ENCODE peak calls at places on chromosomes 13 and 19, in six cellular contexts. N is MM.1S, E is activated B cell treated with CpG ODN at 0.5 μM for 24 hours, C is heart left ventricle, A is fibroblast of mammary gland, R is mesothelial cell of epicardium. F is an unnamed sample.

GRCh38 chr19:37218592-37218935 is 550 bp downstream of the ZNF383 start:
- DNase-seq in N (no peak), A (peak), R (no peak), C (no peak), E (no peak), F (no peak)

GRCh38 chr13:42484396-42484795 is 89.6 kb upstream of the TNFSF11 start:
- DNase-seq in N (no peak), R (no peak), C (no peak), A (peak), E (no peak), F (no peak)

GRCh38 chr13:100630564-100630963 is 42.0 kb upstream of the GGACT start:
- DNase-seq in N (no peak), E (no peak), A (no peak), C (no peak), R (no peak), F (no peak)

GRCh38 chr19:12331211-12331941 is 2.1 kb downstream of the ZNF563 start:
- DNase-seq in N (no peak), R (no peak), C (peak), A (no peak), E (peak), F (no peak)

GRCh38 chr19:7863157-7863970 is 10.8 kb downstream of the PRR36 start:
- DNase-seq in C (no peak), A (no peak), R (no peak), E (no peak), N (no peak), F (no peak)

GRCh38 chr13:106407338-106407737 is 128.1 kb downstream of the EFNB2 start:
- DNase-seq in A (no peak), N (no peak), E (no peak), C (no peak), R (no peak), F (no peak)

GRCh38 chr13:44004881-44005280 is 125.2 kb downstream of the LACC1 start:
- DNase-seq in R (no peak), E (no peak), N (no peak), C (no peak), A (peak), F (no peak)

GRCh38 chr19:45070861-45071544 is 5.3 kb downstream of the ZNF296 start:
- DNase-seq in C (no peak), A (no peak), N (no peak), E (no peak), R (no peak), F (no peak)

GRCh38 chr13:98174321-98174720 is 2.7 kb downstream of the RNF113B start:
- DNase-seq in A (peak), N (no peak), E (no peak), C (no peak), R (no peak), F (no peak)

GRCh38 chr13:30581582-30581981 is 36.1 kb upstream of the USPL1 start:
- DNase-seq in C (no peak), E (no peak), N (peak), R (no peak), A (peak), F (no peak)

GRCh38 chr19:4687396-4687795 is 17.3 kb upstream of the MYDGF start:
- DNase-seq in E (no peak), A (no peak), R (no peak), C (no peak), N (no peak), F (no peak)

GRCh38 chr13:36190771-36191170 is 23.6 kb downstream of the SOHLH2 start:
- DNase-seq in A (peak), C (no peak), N (peak), R (no peak), E (no peak), F (no peak)

DNA sequence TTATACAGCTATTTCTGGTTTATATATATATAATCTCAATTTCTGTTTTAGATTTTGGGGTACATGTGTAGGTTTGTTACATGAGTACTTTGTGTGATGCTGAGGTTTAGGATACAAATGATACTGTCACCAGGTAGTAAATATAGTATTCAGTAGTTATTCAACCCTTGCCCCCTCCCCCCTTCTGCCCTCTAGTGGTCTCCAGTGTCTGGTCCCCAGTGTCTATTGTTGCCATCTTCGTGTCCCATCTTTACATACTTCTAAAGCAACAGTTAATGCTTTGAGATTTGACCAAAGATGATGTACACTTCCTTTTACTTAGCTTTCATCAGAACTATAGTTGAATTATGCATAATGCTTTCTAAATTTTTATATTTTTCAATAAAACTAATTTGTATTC is 1623.4 kb upstream of the PRR20A start:
- DNase-seq in C (no peak), N (peak), A (no peak), R (no peak), E (no peak), F (no peak)
- TF ChIP-seq CTCF in C (no peak), N (peak), A (peak), R (no peak), E (no peak), F (peak)

GRCh38 chr13:48542581-48543341 is 9.9 kb upstream of the RCBTB2 start:
- DNase-seq in E (no peak), R (no peak), A (peak), C (peak), N (no peak), F (no peak)
- TF ChIP-seq CTCF in E (no peak), R (no peak), A (no peak), C (no peak), N (no peak), F (no peak)

GRCh38 chr19:41591951-41592562 is 16.1 kb downstream of the CEACAM21 start:
- DNase-seq in A (no peak), R (no peak), E (no peak), C (no peak), N (no peak), F (no peak)

GRCh38 chr19:41599175-41599966 is 23.4 kb downstream of the CEACAM21 start:
- DNase-seq in N (no peak), R (no peak), C (peak), A (no peak), E (no peak), F (no peak)

GRCh38 chr19:41597600-41598041 is 21.7 kb downstream of the CEACAM21 start:
- DNase-seq in N (peak), E (peak), C (peak), A (peak), R (peak), F (peak)

GRCh38 chr19:41595890-41596280 is 19.9 kb downstream of the CEACAM21 start:
- DNase-seq in C (no peak), R (peak), N (no peak), E (no peak), A (no peak), F (no peak)

DNA sequence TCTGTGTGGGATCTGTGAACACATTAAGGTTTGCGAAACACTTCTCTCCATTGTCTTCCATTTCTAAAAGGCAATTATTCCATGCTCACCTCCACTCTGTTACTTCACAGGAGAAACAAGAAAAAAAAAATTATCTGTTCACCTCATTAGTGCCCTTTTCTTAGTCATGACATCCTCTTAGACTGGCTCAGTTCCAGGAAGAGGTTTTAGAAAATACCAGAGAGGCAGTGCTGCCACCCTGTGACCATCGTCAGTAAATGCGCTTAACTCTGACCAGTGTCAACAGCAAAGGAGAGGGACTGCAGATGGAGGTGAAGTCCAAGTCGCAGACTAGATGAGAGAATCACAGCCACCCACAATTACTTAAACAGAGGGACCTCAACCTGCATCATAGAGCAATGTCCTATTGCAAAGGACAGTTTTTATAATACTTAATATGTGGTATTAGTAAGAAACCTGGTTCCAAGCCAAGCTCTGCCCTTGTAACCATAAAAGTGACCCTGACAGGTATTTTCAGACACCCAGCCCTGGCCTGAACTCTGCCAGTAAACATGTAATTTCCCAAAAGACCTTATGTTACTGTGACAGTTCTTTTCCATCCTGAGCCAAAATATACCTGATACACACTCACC is 19.4 kb downstream of the CEACAM21 start:
- DNase-seq in E (peak), N (peak), R (peak), A (peak), C (peak), F (no peak)
- TF ChIP-seq CTCF in E (peak), N (peak), R (no peak), A (peak), C (peak), F (peak)

GRCh38 chr19:42178791-42179500 is 38.5 kb downstream of the DEDD2 start:
- DNase-seq in E (no peak), C (no peak), R (no peak), N (no peak), A (no peak), F (no peak)
- TF ChIP-seq CTCF in E (no peak), C (no peak), R (no peak), N (peak), A (peak), F (peak)

DNA sequence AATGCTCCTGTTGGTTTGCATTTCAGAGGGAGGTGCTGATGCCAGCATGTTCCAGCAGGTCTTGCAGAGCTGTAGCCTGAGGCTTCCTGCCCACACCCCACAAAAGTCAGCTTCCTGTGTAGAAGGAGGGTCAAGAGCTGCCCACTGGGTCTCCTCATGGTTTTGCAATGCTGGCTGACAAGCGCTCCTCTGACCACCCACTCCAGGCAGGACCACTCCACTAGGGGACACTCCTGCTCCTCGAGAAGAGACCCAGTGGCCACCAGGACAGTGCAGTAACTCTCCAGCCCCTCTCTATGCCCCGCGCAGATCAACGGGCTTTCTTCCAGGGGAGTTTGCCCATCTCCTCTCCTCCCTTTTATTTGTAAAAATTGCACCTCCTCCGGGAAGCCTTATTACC is 72.9 kb upstream of the UQCRFS1 start:
- DNase-seq in R (peak), E (no peak), N (no peak), A (no peak), C (no peak), F (no peak)
- TF ChIP-seq CTCF in R (no peak), E (no peak), N (no peak), A (peak), C (no peak), F (peak)

GRCh38 chr13:22800726-22801401 is 379.9 kb upstream of the SGCG start:
- DNase-seq in N (no peak), R (no peak), C (peak), E (no peak), A (peak), F (no peak)

GRCh38 chr13:22801402-22802003 is 379.3 kb upstream of the SGCG start:
- DNase-seq in E (no peak), A (peak), C (no peak), N (no peak), R (no peak), F (no peak)
- TF ChIP-seq CTCF in E (no peak), A (peak), C (peak), N (peak), R (peak), F (peak)

F was measured in D721Med.